ENCODE peak calls at places on chromosome 11, in nine cellular contexts. One of them, this sample, is unnamed.

GRCh38 chr11:65187971-65188461 is 6.3 kb downstream of the CAPN1 start:
- DNase-seq in iPS-NIHi11: no peak
- DNase-seq in RWPE1: no peak
- DNase-seq in hypothalamus: no peak
- DNase-seq in glutamatergic neuron: no peak
- DNase-seq in occipital lobe: no peak
- DNase-seq in DND-41: peak
- DNase-seq in ACHN: no peak
- DNase-seq in T-helper 9 cell: no peak
- DNase-seq in this sample: no peak

GRCh38 chr11:13487661-13488030 is 8.2 kb downstream of the PTH start:
- DNase-seq in glutamatergic neuron: no peak
- DNase-seq in DND-41: no peak
- DNase-seq in ACHN: peak
- DNase-seq in iPS-NIHi11: peak
- DNase-seq in occipital lobe: no peak
- DNase-seq in hypothalamus: no peak
- DNase-seq in T-helper 9 cell: no peak
- DNase-seq in RWPE1: no peak
- DNase-seq in this sample: peak

GRCh38 chr11:82842019-82842418 is 58.2 kb downstream of the PRCP start:
- DNase-seq in glutamatergic neuron: no peak
- DNase-seq in ACHN: no peak
- DNase-seq in hypothalamus: no peak
- DNase-seq in occipital lobe: peak
- DNase-seq in RWPE1: no peak
- DNase-seq in DND-41: no peak
- DNase-seq in T-helper 9 cell: no peak
- DNase-seq in iPS-NIHi11: no peak
- DNase-seq in this sample: peak

GRCh38 chr11:65410936-65411680 is 11.5 kb upstream of the NEAT1 start:
- DNase-seq in RWPE1: no peak
- DNase-seq in iPS-NIHi11: no peak
- DNase-seq in glutamatergic neuron: no peak
- DNase-seq in ACHN: no peak
- DNase-seq in T-helper 9 cell: no peak
- DNase-seq in DND-41: no peak
- DNase-seq in hypothalamus: no peak
- DNase-seq in occipital lobe: no peak
- DNase-seq in this sample: no peak

GRCh38 chr11:122277553-122277952 is 161.5 kb upstream of the BLID start:
- DNase-seq in DND-41: no peak
- DNase-seq in T-helper 9 cell: no peak
- DNase-seq in hypothalamus: no peak
- DNase-seq in glutamatergic neuron: no peak
- DNase-seq in ACHN: no peak
- DNase-seq in RWPE1: no peak
- DNase-seq in iPS-NIHi11: no peak
- DNase-seq in occipital lobe: no peak
- DNase-seq in this sample: no peak

GRCh38 chr11:78946945-78947914 is 372.6 kb upstream of the NARS2 start:
- DNase-seq in glutamatergic neuron: no peak
- DNase-seq in DND-41: no peak
- DNase-seq in ACHN: no peak
- DNase-seq in iPS-NIHi11: no peak
- DNase-seq in occipital lobe: no peak
- DNase-seq in RWPE1: no peak
- DNase-seq in hypothalamus: no peak
- DNase-seq in T-helper 9 cell: no peak
- DNase-seq in this sample: no peak

GRCh38 chr11:32297629-32298028 is 137.7 kb downstream of the WT1 start:
- DNase-seq in RWPE1: peak
- DNase-seq in occipital lobe: no peak
- DNase-seq in glutamatergic neuron: no peak
- DNase-seq in iPS-NIHi11: peak
- DNase-seq in ACHN: peak
- DNase-seq in T-helper 9 cell: no peak
- DNase-seq in hypothalamus: no peak
- DNase-seq in DND-41: no peak
- DNase-seq in this sample: peak

GRCh38 chr11:21630934-21631478 is 561.9 kb upstream of the ANO5 start:
- DNase-seq in T-helper 9 cell: no peak
- DNase-seq in glutamatergic neuron: no peak
- DNase-seq in iPS-NIHi11: no peak
- DNase-seq in ACHN: no peak
- DNase-seq in DND-41: no peak
- DNase-seq in occipital lobe: no peak
- DNase-seq in hypothalamus: no peak
- DNase-seq in RWPE1: no peak
- DNase-seq in this sample: no peak

GRCh38 chr11:92839450-92839849 is 130.0 kb upstream of the MTNR1B start:
- DNase-seq in occipital lobe: no peak
- DNase-seq in glutamatergic neuron: no peak
- DNase-seq in ACHN: no peak
- DNase-seq in hypothalamus: no peak
- DNase-seq in DND-41: no peak
- DNase-seq in iPS-NIHi11: no peak
- DNase-seq in RWPE1: no peak
- DNase-seq in T-helper 9 cell: no peak
- DNase-seq in this sample: no peak

GRCh38 chr11:77154381-77155081 is 26.5 kb downstream of the MYO7A start:
- DNase-seq in iPS-NIHi11: no peak
- DNase-seq in hypothalamus: peak
- DNase-seq in RWPE1: no peak
- DNase-seq in DND-41: no peak
- DNase-seq in T-helper 9 cell: no peak
- DNase-seq in occipital lobe: peak
- DNase-seq in ACHN: no peak
- DNase-seq in glutamatergic neuron: no peak
- DNase-seq in this sample: no peak

GRCh38 chr11:28090052-28090749 is 17.8 kb downstream of the KIF18A start:
- DNase-seq in iPS-NIHi11: no peak
- DNase-seq in DND-41: no peak
- DNase-seq in occipital lobe: no peak
- DNase-seq in RWPE1: no peak
- DNase-seq in T-helper 9 cell: no peak
- DNase-seq in ACHN: no peak
- DNase-seq in glutamatergic neuron: no peak
- DNase-seq in hypothalamus: no peak
- DNase-seq in this sample: no peak

GRCh38 chr11:131675489-131675888 is 305.1 kb downstream of the NTM start:
- DNase-seq in hypothalamus: no peak
- DNase-seq in DND-41: no peak
- DNase-seq in occipital lobe: no peak
- DNase-seq in glutamatergic neuron: no peak
- DNase-seq in iPS-NIHi11: no peak
- DNase-seq in T-helper 9 cell: no peak
- DNase-seq in ACHN: no peak
- DNase-seq in RWPE1: no peak
- DNase-seq in this sample: no peak

GRCh38 chr11:34342008-34342533 is 15.7 kb downstream of the ABTB2 start:
- DNase-seq in glutamatergic neuron: no peak
- DNase-seq in occipital lobe: no peak
- DNase-seq in hypothalamus: no peak
- DNase-seq in ACHN: no peak
- DNase-seq in RWPE1: no peak
- DNase-seq in DND-41: no peak
- DNase-seq in iPS-NIHi11: no peak
- DNase-seq in T-helper 9 cell: no peak
- DNase-seq in this sample: no peak

GRCh38 chr11:43825217-43825816 is 55.3 kb upstream of the ALKBH3 start:
- DNase-seq in glutamatergic neuron: no peak
- DNase-seq in ACHN: peak
- DNase-seq in T-helper 9 cell: no peak
- DNase-seq in hypothalamus: no peak
- DNase-seq in DND-41: peak
- DNase-seq in occipital lobe: no peak
- DNase-seq in RWPE1: peak
- DNase-seq in iPS-NIHi11: peak
- DNase-seq in this sample: no peak

GRCh38 chr11:83294208-83294607 is 8.0 kb upstream of the CCDC90B start:
- DNase-seq in T-helper 9 cell: no peak
- DNase-seq in DND-41: no peak
- DNase-seq in ACHN: no peak
- DNase-seq in occipital lobe: no peak
- DNase-seq in iPS-NIHi11: no peak
- DNase-seq in hypothalamus: no peak
- DNase-seq in glutamatergic neuron: no peak
- DNase-seq in RWPE1: no peak
- DNase-seq in this sample: no peak